ENCODE peak calls at places on chromosomes 4 and X, in eight cellular contexts. X, C, Y, I, N, U, Q and O are unnamed samples.

GRCh38 chrX:97527725-97528124 is 644.0 kb downstream of the RPA4 start:
- DNase-seq in X (no peak), C (no peak), Y (no peak), I (no peak), N (no peak), U (no peak), Q (no peak), O (no peak)

GRCh38 chr4:20532871-20533870 is 167.1 kb upstream of the PACRGL start:
- DNase-seq in X (no peak), C (no peak), Y (no peak), I (no peak), N (no peak), U (no peak), Q (no peak), O (no peak)

GRCh38 chr4:5114911-5115310 is 63.6 kb downstream of the STK32B start:
- DNase-seq in X (no peak), C (no peak), Y (no peak), I (no peak), N (no peak), U (no peak), Q (no peak), O (no peak)

GRCh38 chr4:7424553-7425111 is 10.1 kb downstream of the PSAPL1 start:
- DNase-seq in X (no peak), C (peak), Y (no peak), I (no peak), N (no peak), U (no peak), Q (no peak), O (no peak)

GRCh38 chr4:139633661-139634060 is 32.0 kb upstream of the MGST2 start:
- DNase-seq in X (no peak), C (peak), Y (no peak), I (peak), N (no peak), U (no peak), Q (peak), O (no peak)

GRCh38 chrX:34716322-34716721 is 59.2 kb upstream of the TMEM47 start:
- DNase-seq in X (no peak), C (no peak), Y (no peak), I (no peak), N (no peak), U (no peak), Q (no peak), O (no peak)

GRCh38 chr4:184664445-184665210 is 15.1 kb downstream of the PRIMPOL start:
- DNase-seq in X (no peak), C (no peak), Y (no peak), I (no peak), N (no peak), U (no peak), Q (no peak), O (no peak)

GRCh38 chr4:2931765-2932560 is 31.2 kb downstream of the NOP14 start:
- DNase-seq in X (no peak), C (peak), Y (no peak), I (no peak), N (no peak), U (peak), Q (peak), O (peak)

GRCh38 chrX:129565046-129565649 is 25.1 kb downstream of the OCRL start:
- DNase-seq in X (no peak), C (no peak), Y (no peak), I (no peak), N (no peak), U (no peak), Q (no peak), O (no peak)

GRCh38 chrX:44035576-44035975 is 62.4 kb upstream of the NDP start:
- DNase-seq in X (no peak), C (no peak), Y (no peak), I (no peak), N (no peak), U (no peak), Q (no peak), O (no peak)

GRCh38 chr4:76155979-76156378 is 7.8 kb upstream of the NUP54 start:
- DNase-seq in X (no peak), C (no peak), Y (no peak), I (no peak), N (no peak), U (no peak), Q (no peak), O (no peak)

GRCh38 chr4:181849472-181849871 is 393.7 kb upstream of the TENM3 start:
- DNase-seq in X (no peak), C (no peak), Y (no peak), I (no peak), N (no peak), U (no peak), Q (no peak), O (no peak)

GRCh38 chrX:101759000-101759399 is 99.3 kb upstream of the ARMCX2 start:
- DNase-seq in X (no peak), C (no peak), Y (no peak), I (peak), N (peak), U (peak), Q (no peak), O (peak)

GRCh38 chr4:4327652-4328121 is 37.6 kb downstream of the ZBTB49 start:
- DNase-seq in X (no peak), C (no peak), Y (no peak), I (no peak), N (peak), U (no peak), Q (no peak), O (peak)

GRCh38 chr4:65089666-65090065 is 580.6 kb downstream of the EPHA5 start:
- DNase-seq in X (no peak), C (no peak), Y (no peak), I (no peak), N (no peak), U (no peak), Q (no peak), O (no peak)

GRCh38 chrX:78456909-78457308 is 129.5 kb upstream of the CYSLTR1 start:
- DNase-seq in X (no peak), C (no peak), Y (no peak), I (no peak), N (no peak), U (no peak), Q (no peak), O (no peak)

GRCh38 chrX:40008841-40009461 is 88.8 kb downstream of the BCOR start:
- DNase-seq in X (peak), C (peak), Y (no peak), I (no peak), N (no peak), U (peak), Q (no peak), O (no peak)

GRCh38 chrX:154750301-154751120 is at the start of gene GAB3:
- DNase-seq in X (no peak), C (peak), Y (no peak), I (no peak), N (no peak), U (peak), Q (peak), O (peak)

GRCh38 chr4:79684516-79684915 is 276.5 kb upstream of the GK2 start:
- DNase-seq in X (no peak), C (no peak), Y (no peak), I (no peak), N (no peak), U (no peak), Q (no peak), O (no peak)

GRCh38 chrX:39112143-39112542 is 310.9 kb downstream of the MID1IP1 start:
- DNase-seq in X (no peak), C (no peak), Y (no peak), I (no peak), N (no peak), U (no peak), Q (no peak), O (no peak)

GRCh38 chr4:26509681-26510333 is 19.5 kb upstream of the CCKAR start:
- DNase-seq in X (no peak), C (no peak), Y (no peak), I (no peak), N (no peak), U (no peak), Q (no peak), O (no peak)

GRCh38 chr4:164462471-164462870 is 291.5 kb upstream of the SMIM31 start:
- DNase-seq in X (no peak), C (no peak), Y (no peak), I (no peak), N (no peak), U (no peak), Q (no peak), O (no peak)

GRCh38 chrX:6904178-6904577 is 243.3 kb upstream of the STS start:
- DNase-seq in X (no peak), C (no peak), Y (no peak), I (no peak), N (no peak), U (no peak), Q (no peak), O (no peak)

GRCh38 chr4:176660561-176660960 is 132.2 kb downstream of the VEGFC start:
- DNase-seq in X (no peak), C (no peak), Y (no peak), I (no peak), N (no peak), U (no peak), Q (no peak), O (no peak)

GRCh38 chr4:56247646-56248045 is 139.6 kb downstream of the AASDH start:
- DNase-seq in X (no peak), C (no peak), Y (no peak), I (no peak), N (no peak), U (no peak), Q (no peak), O (no peak)

GRCh38 chrX:53287493-53288138 is 6.2 kb upstream of the IQSEC2 start:
- DNase-seq in X (peak), C (peak), Y (no peak), I (peak), N (no peak), U (peak), Q (peak), O (peak)

GRCh38 chr4:95833652-95834276 is 6.1 kb upstream of the PDHA2 start:
- DNase-seq in X (no peak), C (no peak), Y (no peak), I (no peak), N (no peak), U (no peak), Q (no peak), O (no peak)

GRCh38 chr4:90403781-90404180 is 276.6 kb downstream of the CCSER1 start:
- DNase-seq in X (no peak), C (no peak), Y (no peak), I (no peak), N (no peak), U (no peak), Q (no peak), O (no peak)

GRCh38 chr4:156781852-156782251 is 189.7 kb downstream of the PDGFC start:
- DNase-seq in X (no peak), C (no peak), Y (no peak), I (no peak), N (no peak), U (no peak), Q (no peak), O (no peak)

GRCh38 chrX:77160301-77160700 is 286.9 kb upstream of the FGF16 start:
- DNase-seq in X (no peak), C (no peak), Y (no peak), I (no peak), N (no peak), U (peak), Q (no peak), O (no peak)

GRCh38 chr4:67615119-67615518 is 56.6 kb downstream of the STAP1 start:
- DNase-seq in X (no peak), C (no peak), Y (no peak), I (no peak), N (no peak), U (no peak), Q (no peak), O (no peak)

GRCh38 chrX:137566746-137567473 is 983 bp downstream of the ZIC3 start:
- DNase-seq in X (no peak), C (no peak), Y (no peak), I (no peak), N (no peak), U (no peak), Q (no peak), O (no peak)

GRCh38 chr4:67549123-67549522 is 3.8 kb upstream of the CENPC start:
- DNase-seq in X (peak), C (no peak), Y (no peak), I (no peak), N (no peak), U (peak), Q (no peak), O (no peak)

GRCh38 chrX:150405006-150405405 is 41.9 kb downstream of the MAMLD1 start:
- DNase-seq in X (no peak), C (no peak), Y (no peak), I (no peak), N (no peak), U (no peak), Q (no peak), O (no peak)

GRCh38 chr4:98658287-98659105 is at the start of gene TSPAN5:
- DNase-seq in X (no peak), C (peak), Y (peak), I (peak), N (peak), U (peak), Q (peak), O (peak)